ENCODE peak calls at places on chromosome 4, in six cellular contexts. L, F, X, W, I and O are unnamed samples.
A peak's percentile ranks its signal among the peaks of the same experiment; 100 is the strongest.

GRCh38 chr4:26127851-26128337 is 192.9 kb upstream of the RBPJ start:
- DNase-seq in L (no peak), F (no peak), X (no peak), W (no peak), I (no peak), O (no peak)

GRCh38 chr4:172547724-172548123 is 620.9 kb upstream of the GALNT7 start:
- DNase-seq in L (no peak), F (no peak), X (no peak), W (peak; percentile 33), I (no peak), O (no peak)

GRCh38 chr4:37421614-37422013 is 177.1 kb downstream of the NWD2 start:
- DNase-seq in L (no peak), F (no peak), X (no peak), W (no peak), I (no peak), O (no peak)

GRCh38 chr4:48909697-48910096 is 3.1 kb upstream of the OCIAD2 start:
- DNase-seq in L (peak; percentile 94), F (peak; percentile 99), X (peak; percentile 43), W (peak; percentile 96), I (peak; percentile 20), O (peak; percentile 44)

GRCh38 chr4:150164956-150165355 is 86.7 kb downstream of the DCLK2 start:
- DNase-seq in L (no peak), F (no peak), X (no peak), W (no peak), I (no peak), O (no peak)

GRCh38 chr4:182144621-182145359 is 98.4 kb upstream of the TENM3 start:
- DNase-seq in L (peak; percentile 74), F (peak; percentile 22), X (no peak), W (no peak), I (peak; percentile 36), O (peak; percentile 36)

GRCh38 chr4:173436149-173436579 is 37.2 kb upstream of the SCRG1 start:
- DNase-seq in L (no peak), F (peak; percentile 67), X (no peak), W (peak; percentile 14), I (no peak), O (no peak)

GRCh38 chr4:109729563-109730293 is at the start of gene PLA2G12A:
- DNase-seq in L (peak; percentile 94), F (peak; percentile 34), X (peak; percentile 72), W (peak; percentile 53), I (peak; percentile 65), O (peak; percentile 92)

GRCh38 chr4:40614031-40614430 is 15.6 kb downstream of the RBM47 start:
- DNase-seq in L (no peak), F (no peak), X (no peak), W (no peak), I (no peak), O (no peak)

GRCh38 chr4:101670897-101671296 is 119.6 kb upstream of the BANK1 start:
- DNase-seq in L (no peak), F (no peak), X (no peak), W (no peak), I (no peak), O (no peak)

GRCh38 chr4:31007858-31008257 is 287.7 kb downstream of the PCDH7 start:
- DNase-seq in L (no peak), F (no peak), X (no peak), W (peak; percentile 26), I (no peak), O (no peak)

GRCh38 chr4:184331155-184331995 is 113.7 kb upstream of the ENPP6 start:
- DNase-seq in L (no peak), F (peak; percentile 23), X (no peak), W (no peak), I (no peak), O (no peak)

GRCh38 chr4:136934601-136935000 is 597.7 kb downstream of the PCDH18 start:
- DNase-seq in L (no peak), F (no peak), X (no peak), W (no peak), I (no peak), O (no peak)

GRCh38 chr4:38242822-38243384 is 282.7 kb downstream of the PTTG2 start:
- DNase-seq in L (peak; percentile 56), F (no peak), X (no peak), W (no peak), I (no peak), O (no peak)

GRCh38 chr4:182938213-182938645 is 21.0 kb upstream of the DCTD start:
- DNase-seq in L (peak; percentile 79), F (peak; percentile 56), X (no peak), W (peak; percentile 70), I (peak; percentile 38), O (peak; percentile 85)

GRCh38 chr4:121307441-121308327 is 73.1 kb downstream of the QRFPR start:
- DNase-seq in L (peak; percentile 86), F (peak; percentile 34), X (peak; percentile 7), W (peak; percentile 56), I (peak; percentile 53), O (peak; percentile 58)

GRCh38 chr4:76197971-76198410 is 15.6 kb downstream of the SCARB2 start:
- DNase-seq in L (no peak), F (peak; percentile 69), X (no peak), W (no peak), I (no peak), O (no peak)

GRCh38 chr4:4780634-4781287 is 78.7 kb upstream of the MSX1 start:
- DNase-seq in L (no peak), F (peak; percentile 88), X (no peak), W (peak; percentile 28), I (no peak), O (no peak)

GRCh38 chr4:108375434-108375833 is 206.7 kb upstream of the LEF1 start:
- DNase-seq in L (no peak), F (no peak), X (no peak), W (no peak), I (no peak), O (no peak)

GRCh38 chr4:161829631-161830030 is 334.2 kb downstream of the FSTL5 start:
- DNase-seq in L (no peak), F (no peak), X (no peak), W (no peak), I (no peak), O (no peak)

GRCh38 chr4:88230953-88231835 is 53.2 kb downstream of the PPM1K start:
- DNase-seq in L (no peak), F (peak; percentile 20), X (no peak), W (no peak), I (no peak), O (no peak)

GRCh38 chr4:147780137-147780777 is 48.4 kb downstream of the ARHGAP10 start:
- DNase-seq in L (no peak), F (no peak), X (no peak), W (peak; percentile 35), I (no peak), O (no peak)

GRCh38 chr4:16225139-16225538 is 1.1 kb downstream of the TAPT1 start:
- DNase-seq in L (no peak), F (peak; percentile 41), X (no peak), W (peak; percentile 50), I (no peak), O (no peak)

GRCh38 chr4:187294861-187295260 is 571.2 kb upstream of the FAT1 start:
- DNase-seq in L (no peak), F (peak; percentile 66), X (no peak), W (peak; percentile 24), I (no peak), O (no peak)

GRCh38 chr4:16496501-16496900 is 270.2 kb upstream of the TAPT1 start:
- DNase-seq in L (peak; percentile 19), F (peak; percentile 67), X (no peak), W (peak; percentile 22), I (no peak), O (no peak)

GRCh38 chr4:11073621-11074051 is 355.1 kb downstream of the HS3ST1 start:
- DNase-seq in L (peak; percentile 87), F (no peak), X (peak; percentile 1), W (no peak), I (no peak), O (no peak)

GRCh38 chr4:129839687-129840086 is 743.7 kb downstream of the C4orf33 start:
- DNase-seq in L (no peak), F (no peak), X (no peak), W (no peak), I (no peak), O (no peak)

GRCh38 chr4:93480452-93480851 is 348.1 kb upstream of the ATOH1 start:
- DNase-seq in L (no peak), F (no peak), X (no peak), W (no peak), I (no peak), O (no peak)

GRCh38 chr4:96293806-96294205 is 453.9 kb downstream of the PDHA2 start:
- DNase-seq in L (peak; percentile 62), F (no peak), X (no peak), W (no peak), I (no peak), O (no peak)

GRCh38 chr4:96295143-96295763 is 455.4 kb downstream of the PDHA2 start:
- DNase-seq in L (no peak), F (no peak), X (no peak), W (no peak), I (no peak), O (no peak)
- H3K23ac ChIP-seq in L (no peak overlapping the region), F (no peak overlapping the region), X (no peak overlapping the region), W (no peak overlapping the region), I (no peak overlapping the region), O (no peak overlapping the region)

GRCh38 chr4:122830392-122831095 is 3.9 kb downstream of the FGF2 start:
- DNase-seq in L (no peak), F (no peak), X (no peak), W (no peak), I (no peak), O (no peak)
- H3K4me1 ChIP-seq in L (peaks cover 13% of the 10 kb centered on the region), F (peaks cover 20% of the 10 kb centered on the region), X (peaks cover 27% of the 10 kb centered on the region), W (peaks cover 7% of the 10 kb centered on the region), I (peaks cover 1% of the 10 kb centered on the region), O (peaks cover 7% of the 10 kb centered on the region)

GRCh38 chr4:13641084-13641483 is 13.6 kb upstream of the BOD1L1 start:
- DNase-seq in L (no peak), F (no peak), X (no peak), W (no peak), I (no peak), O (no peak)

GRCh38 chr4:13642576-13642975 is 15.1 kb upstream of the BOD1L1 start:
- DNase-seq in L (no peak), F (peak; percentile 52), X (no peak), W (peak; percentile 40), I (no peak), O (no peak)

GRCh38 chr4:13642163-13642562 is 14.6 kb upstream of the BOD1L1 start:
- DNase-seq in L (no peak), F (peak; percentile 59), X (no peak), W (no peak), I (no peak), O (no peak)

GRCh38 chr4:13645075-13645474 is 17.6 kb upstream of the BOD1L1 start:
- DNase-seq in L (no peak), F (no peak), X (no peak), W (no peak), I (no peak), O (no peak)

DNA sequence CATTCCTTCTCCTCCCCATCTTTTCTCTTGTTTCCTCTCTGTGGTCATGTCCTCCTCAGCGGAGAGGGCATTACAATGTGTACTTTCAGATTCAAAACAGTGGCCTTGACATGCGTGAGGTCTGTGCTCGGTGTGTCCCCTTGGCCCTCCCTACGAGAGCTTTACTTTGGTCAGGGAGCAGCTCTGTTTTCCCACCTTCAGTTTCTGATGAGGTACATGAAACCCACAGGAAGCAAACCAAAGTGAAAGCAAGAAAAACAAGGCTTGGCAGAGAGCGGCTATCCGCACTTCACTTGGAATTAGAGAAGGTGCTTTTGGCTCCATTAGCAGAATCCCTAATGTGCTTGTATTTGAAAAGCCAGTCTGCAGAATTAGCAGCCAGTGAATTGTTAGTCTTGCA is 19.5 kb upstream of the BOD1L1 start:
- DNase-seq in L (no peak), F (no peak), X (no peak), W (no peak), I (no peak), O (no peak)
- H3K23ac ChIP-seq in L (no peak overlapping the region), F (peak overlapping the region; percentile 29), X (no peak overlapping the region), W (no peak overlapping the region), I (no peak overlapping the region), O (no peak overlapping the region)

GRCh38 chr4:722851-723360 is 17.3 kb downstream of the PCGF3 start:
- DNase-seq in L (no peak), F (no peak), X (no peak), W (no peak), I (no peak), O (no peak)
- H3K4me1 ChIP-seq in L (no peaks in the 10 kb centered on the region), F (peaks cover 15% of the 10 kb centered on the region), X (no peaks in the 10 kb centered on the region), W (peaks cover 39% of the 10 kb centered on the region), I (no peaks in the 10 kb centered on the region), O (no peaks in the 10 kb centered on the region)